ENCODE peak calls at places on chromosomes 3 and 15, in seven cellular contexts. D is body of pancreas; U is stimulated activated naive CD8-positive, alpha-beta T cell treated with anti-CD3 and anti-CD28 coated beads, Interleukin-15, Interleukin-2, amounts not matched to agents 100 U/mL and 50 U/mL, for 24 hours; L is Kasumi-1; A is activated T-cell treated with anti-CD3 and anti-CD28 coated beads, Interleukin-2, amount 50 U/mL, for 1 hour; N is endothelial cell; O is HEK293T. E is an unnamed sample.

GRCh38 chr3:114809668-114810413 is 337.2 kb downstream of the ZBTB20 start:
- DNase-seq in D (no peak), U (peak; percentile 14), L (no peak), A (no peak), N (no peak), O (peak; percentile 5), E (no peak)

GRCh38 chr3:79250746-79251145 is 517.1 kb downstream of the ROBO1 start:
- DNase-seq in D (no peak), U (no peak), L (no peak), A (no peak), N (no peak), O (no peak), E (no peak)

GRCh38 chr3:158794936-158795518 is 6.8 kb upstream of the MFSD1 start:
- DNase-seq in D (no peak), U (no peak), L (peak; percentile 88), A (no peak), N (no peak), O (peak; percentile 32), E (no peak)

GRCh38 chr3:125116311-125117069 is 60.7 kb upstream of the HEG1 start:
- DNase-seq in D (no peak), U (no peak), L (no peak), A (no peak), N (no peak), O (no peak), E (no peak)

GRCh38 chr15:92618121-92618520 is 37.5 kb downstream of the FAM174B start:
- DNase-seq in D (no peak), U (no peak), L (no peak), A (no peak), N (no peak), O (no peak), E (no peak)

GRCh38 chr3:125019271-125019670 is 36.5 kb downstream of the HEG1 start:
- DNase-seq in D (no peak), U (no peak), L (no peak), A (no peak), N (no peak), O (no peak), E (no peak)

GRCh38 chr15:57044072-57044702 is 125.7 kb downstream of the TCF12 start:
- DNase-seq in D (no peak), U (no peak), L (no peak), A (no peak), N (no peak), O (no peak), E (no peak)

GRCh38 chr15:66145242-66146182 is 108.0 kb downstream of the MEGF11 start:
- DNase-seq in D (no peak), U (no peak), L (peak; percentile 23), A (no peak), N (no peak), O (no peak), E (no peak)

GRCh38 chr3:134545818-134546217 is 60.0 kb downstream of the CEP63 start:
- DNase-seq in D (no peak), U (no peak), L (no peak), A (no peak), N (no peak), O (no peak), E (no peak)

GRCh38 chr3:32816439-32817194 is 1.2 kb upstream of the TRIM71 start:
- DNase-seq in D (no peak), U (peak; percentile 28), L (peak; percentile 79), A (peak; percentile 21), N (peak; percentile 69), O (peak; percentile 72), E (no peak)

GRCh38 chr15:80309769-80310384 is 57.9 kb upstream of the CTXND1 start:
- DNase-seq in D (peak; percentile 40), U (no peak), L (peak; percentile 14), A (no peak), N (peak; percentile 42), O (peak; percentile 61), E (no peak)

GRCh38 chr3:184344579-184345350 is 7.4 kb downstream of the FAM131A start:
- DNase-seq in D (no peak), U (no peak), L (no peak), A (no peak), N (no peak), O (no peak), E (no peak)

GRCh38 chr3:184942735-184943134 is 130.8 kb downstream of the VPS8 start:
- DNase-seq in D (no peak), U (no peak), L (peak; percentile 14), A (no peak), N (no peak), O (no peak), E (no peak)

GRCh38 chr15:61750271-61751084 is 309.8 kb downstream of the VPS13C start:
- DNase-seq in D (peak; percentile 8), U (no peak), L (no peak), A (no peak), N (no peak), O (no peak), E (no peak)

GRCh38 chr3:127424766-127425504 is 137.1 kb upstream of the PRR20G start:
- DNase-seq in D (no peak), U (no peak), L (no peak), A (no peak), N (no peak), O (no peak), E (no peak)

GRCh38 chr3:45145681-45146614 is at the start of gene CDCP1:
- DNase-seq in D (peak; percentile 73), U (no peak), L (no peak), A (no peak), N (no peak), O (no peak), E (no peak)

GRCh38 chr3:15405448-15406050 is 21.8 kb downstream of the METTL6 start:
- DNase-seq in D (peak; percentile 37), U (no peak), L (peak; percentile 84), A (no peak), N (peak; percentile 21), O (peak; percentile 48), E (no peak)

GRCh38 chr15:63826513-63826912 is 7.2 kb downstream of the HERC1 start:
- DNase-seq in D (no peak), U (no peak), L (peak; percentile 53), A (no peak), N (no peak), O (no peak), E (no peak)

GRCh38 chr3:12875857-12876451 is 34.6 kb upstream of the RPL32 start:
- DNase-seq in D (peak; percentile 70), U (peak; percentile 32), L (no peak), A (peak; percentile 40), N (peak; percentile 75), O (no peak), E (no peak)

GRCh38 chr3:167913218-167913902 is 177.8 kb downstream of the SERPINI1 start:
- DNase-seq in D (peak; percentile 30), U (no peak), L (peak; percentile 42), A (no peak), N (peak; percentile 7), O (peak; percentile 39), E (no peak)

GRCh38 chr3:57689367-57690053 is 3.4 kb downstream of the DENND6A start:
- DNase-seq in D (no peak), U (no peak), L (no peak), A (no peak), N (no peak), O (no peak), E (no peak)

GRCh38 chr15:42059661-42060476 is 34.5 kb downstream of the PLA2G4D start:
- DNase-seq in D (peak; percentile 57), U (peak; percentile 76), L (peak; percentile 11), A (peak; percentile 76), N (peak; percentile 75), O (peak; percentile 56), E (peak; percentile 60)

GRCh38 chr15:88913017-88913849 is at the start of gene MFGE8:
- DNase-seq in D (peak; percentile 48), U (peak; percentile 86), L (peak; percentile 22), A (peak; percentile 76), N (peak; percentile 78), O (peak; percentile 83), E (peak; percentile 49)

GRCh38 chr3:117322866-117323265 is 613.3 kb downstream of the TUSC7 start:
- DNase-seq in D (no peak), U (no peak), L (peak; percentile 60), A (no peak), N (no peak), O (peak; percentile 15), E (no peak)

GRCh38 chr3:130378677-130379191 is 33.3 kb downstream of the COL6A5 start:
- DNase-seq in D (no peak), U (no peak), L (no peak), A (no peak), N (no peak), O (no peak), E (no peak)

GRCh38 chr15:98713585-98714001 is 65.3 kb downstream of the IGF1R start:
- DNase-seq in D (no peak), U (no peak), L (no peak), A (no peak), N (peak; percentile 17), O (no peak), E (no peak)

GRCh38 chr3:136657526-136657925 is 94.7 kb downstream of the STAG1 start:
- DNase-seq in D (no peak), U (no peak), L (no peak), A (no peak), N (no peak), O (no peak), E (no peak)

GRCh38 chr3:148221303-148221702 is 476.4 kb upstream of the AGTR1 start:
- DNase-seq in D (no peak), U (no peak), L (peak; percentile 71), A (no peak), N (no peak), O (no peak), E (no peak)

GRCh38 chr3:8152826-8153418 is 348.7 kb upstream of the LMCD1 start:
- DNase-seq in D (no peak), U (no peak), L (no peak), A (no peak), N (peak; percentile 6), O (no peak), E (no peak)

E was measured in activated T-helper 9 cell treated with anti-CD3 and anti-CD28 coated beads, Interleukin-2, amount 50 U/mL, for 16 hours.